ENCODE peak calls at places on chromosomes 12 and 14, in six cellular contexts. G, Y, X, E, W and U are unnamed samples.

GRCh38 chr12:28869197-28869596 is 279.9 kb upstream of the FAR2 start:
- DNase-seq in G (peak), Y (peak), X (peak), E (no peak), W (peak), U (peak)

GRCh38 chr12:60421741-60422140 is 825.9 kb downstream of the SLC16A7 start:
- DNase-seq in G (peak), Y (no peak), X (peak), E (no peak), W (no peak), U (no peak)

GRCh38 chr12:116551952-116552749 is 7.0 kb upstream of the MAP1LC3B2 start:
- DNase-seq in G (peak), Y (peak), X (peak), E (no peak), W (no peak), U (no peak)

GRCh38 chr14:37901978-37902377 is 305.7 kb upstream of the SSTR1 start:
- DNase-seq in G (peak), Y (no peak), X (peak), E (peak), W (no peak), U (peak)

GRCh38 chr12:109033239-109034196 is 12.7 kb upstream of the SVOP start:
- DNase-seq in G (no peak), Y (no peak), X (no peak), E (peak), W (no peak), U (no peak)

GRCh38 chr12:76250256-76250655 is 98.0 kb downstream of the BBS10 start:
- DNase-seq in G (peak), Y (no peak), X (peak), E (peak), W (no peak), U (peak)

GRCh38 chr12:79690606-79691298 is at the start of gene PAWR:
- DNase-seq in G (peak), Y (peak), X (peak), E (peak), W (peak), U (peak)

GRCh38 chr14:38197001-38197760 is 10.5 kb upstream of the SSTR1 start:
- DNase-seq in G (peak), Y (peak), X (peak), E (peak), W (no peak), U (no peak)

GRCh38 chr14:23104591-23105347 is at the start of gene CIROP:
- DNase-seq in G (no peak), Y (no peak), X (peak), E (no peak), W (no peak), U (no peak)

GRCh38 chr12:15186593-15186992 is 34.6 kb downstream of the RERG start:
- DNase-seq in G (no peak), Y (no peak), X (no peak), E (no peak), W (no peak), U (no peak)

DNA sequence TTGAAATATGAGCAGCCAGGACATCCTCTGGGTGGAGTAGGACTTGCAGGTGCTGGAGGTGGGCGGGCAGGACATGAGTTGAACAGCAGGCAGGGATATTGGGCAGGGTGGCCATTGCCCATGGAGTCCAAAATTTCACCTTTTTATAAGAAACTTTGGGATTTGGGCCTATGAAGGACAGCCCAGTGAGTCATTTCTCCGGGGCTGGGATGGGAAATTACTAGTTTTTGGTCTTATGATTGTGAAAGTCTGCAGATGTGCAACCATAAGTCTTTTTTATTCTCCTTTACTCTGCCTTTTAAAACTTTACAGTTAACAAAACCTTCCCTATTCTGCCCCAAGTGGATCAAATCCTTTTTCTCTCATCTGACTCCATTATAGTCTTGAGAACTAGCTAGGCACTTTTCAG is 88.9 kb downstream of the TMX1 start:
- DNase-seq in G (peak), Y (no peak), X (peak), E (no peak), W (no peak), U (no peak)
- H3K4me2 ChIP-seq in G (peak), Y (no peak), X (no peak), E (no peak), W (no peak), U (no peak)

GRCh38 chr12:50634379-50634778 is 129.5 kb upstream of the ATF1 start:
- DNase-seq in G (no peak), Y (no peak), X (no peak), E (no peak), W (no peak), U (no peak)
- H3K4me2 ChIP-seq in G (no peak), Y (no peak), X (no peak), E (no peak), W (no peak), U (peak)

DNA sequence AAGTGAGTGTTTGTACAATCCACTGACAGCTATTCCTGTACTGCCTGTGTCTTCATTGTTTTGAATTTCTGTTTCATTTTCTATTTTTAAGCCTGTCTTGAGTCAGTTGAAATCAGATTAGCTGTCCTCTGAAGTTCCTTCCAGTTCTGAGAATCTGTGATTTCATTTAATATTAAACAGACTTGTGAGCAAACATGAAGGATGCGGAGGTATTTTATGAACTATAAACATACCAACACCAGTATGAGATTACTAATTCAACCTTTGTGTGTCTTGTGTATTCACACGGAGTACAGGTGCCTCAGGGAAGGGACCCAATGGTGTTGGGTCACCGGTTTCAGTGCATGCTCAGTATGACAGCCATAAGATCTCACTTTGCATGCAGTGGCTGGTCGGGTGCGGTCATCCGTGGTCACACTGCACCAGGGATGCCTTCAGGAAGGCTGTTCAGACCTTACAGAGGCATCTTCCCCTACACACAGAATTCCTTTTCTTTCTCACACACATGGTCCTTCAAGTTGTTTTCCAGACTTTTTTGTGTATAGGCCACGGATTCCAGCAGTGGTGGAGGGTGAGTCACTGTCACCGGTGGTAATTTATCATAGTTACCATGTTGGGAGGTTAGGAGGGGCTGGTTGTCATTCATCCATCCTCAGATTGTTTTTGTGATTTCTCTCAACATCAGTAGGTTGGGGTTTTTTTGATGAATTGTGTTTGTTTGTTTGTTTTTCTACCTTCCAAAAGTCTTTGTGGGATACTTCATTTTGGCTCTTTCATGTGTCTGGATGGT is 103.0 kb upstream of the SFSWAP start:
- DNase-seq in G (no peak), Y (no peak), X (no peak), E (no peak), W (no peak), U (no peak)
- H3K4me2 ChIP-seq in G (no peak), Y (no peak), X (no peak), E (no peak), W (no peak), U (no peak)

DNA sequence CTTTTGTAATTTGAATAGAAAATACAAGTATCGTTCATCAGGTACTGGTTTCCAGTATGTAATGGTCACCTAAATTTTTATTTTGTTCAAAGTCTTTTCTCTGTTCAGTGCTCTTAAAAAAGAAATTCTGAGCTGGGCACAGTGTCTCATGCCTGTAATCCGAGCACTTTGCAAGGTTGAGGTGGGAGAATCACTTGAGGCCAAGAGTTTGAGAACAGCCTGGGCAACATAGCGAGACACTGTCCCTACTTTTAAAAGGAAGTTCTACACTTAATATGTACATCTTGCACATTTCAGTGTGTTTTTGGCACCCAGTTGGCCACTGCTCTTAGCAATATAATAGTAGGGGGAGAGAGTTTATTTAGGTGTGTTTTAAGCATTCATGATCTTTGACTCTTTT is 27.9 kb downstream of the PCNX1 start:
- DNase-seq in G (no peak), Y (peak), X (no peak), E (no peak), W (no peak), U (no peak)
- H3K4me2 ChIP-seq in G (peak), Y (no peak), X (peak), E (no peak), W (peak), U (peak)